ENCODE peak calls at places on chromosomes 2 and 18, in seven cellular contexts. K, J, F, X, R, C and B are unnamed samples.

GRCh38 chr2:238700506-238701050 is 147.3 kb upstream of the TWIST2 start:
- DNase-seq in J (no peak), F (no peak), C (no peak), R (no peak), K (no peak), X (no peak), B (no peak)

GRCh38 chr2:183243760-183244159 is 119.5 kb downstream of the NUP35 start:
- DNase-seq in X (no peak), F (no peak), C (no peak), K (no peak), J (no peak), R (no peak), B (no peak)

GRCh38 chr2:230888824-230889400 is 24.2 kb downstream of the ITM2C start:
- DNase-seq in X (no peak), K (no peak), F (no peak), J (no peak), R (no peak), C (no peak), B (no peak)

GRCh38 chr2:98297817-98298684 is 48.2 kb upstream of the CNGA3 start:
- DNase-seq in R (no peak), K (no peak), C (no peak), X (no peak), F (peak; percentile 18), J (no peak), B (no peak)

GRCh38 chr2:204205548-204205947 is 269.0 kb downstream of the ICOS start:
- DNase-seq in C (no peak), K (no peak), F (no peak), J (no peak), R (no peak), X (no peak), B (no peak)

GRCh38 chr18:48860276-48861180 is 90.2 kb downstream of the SMAD7 start:
- DNase-seq in C (no peak), F (no peak), K (no peak), R (peak; percentile 76), X (no peak), J (no peak), B (no peak)

GRCh38 chr2:240685771-240686371 is 3.2 kb upstream of the AQP12B start:
- DNase-seq in J (peak; percentile 7), F (no peak), X (no peak), C (no peak), K (no peak), R (peak; percentile 36), B (no peak)

GRCh38 chr2:240229603-240230423 is 89.4 kb upstream of the OTOS start:
- DNase-seq in X (no peak), F (no peak), K (no peak), C (no peak), J (no peak), R (no peak), B (no peak)

GRCh38 chr2:130963849-130964793 is 127.4 kb downstream of the ARHGEF4 start:
- DNase-seq in R (peak; percentile 82), J (peak; percentile 35), X (no peak), F (no peak), C (no peak), K (peak; percentile 66), B (no peak)

GRCh38 chr2:23602113-23602512 is 217.1 kb downstream of the KLHL29 start:
- DNase-seq in X (no peak), K (peak; percentile 53), C (no peak), R (no peak), J (no peak), F (no peak), B (no peak)

GRCh38 chr2:84257871-84258270 is 201.2 kb downstream of the SUCLG1 start:
- DNase-seq in J (no peak), X (no peak), K (peak; percentile 21), F (peak; percentile 42), C (no peak), R (no peak), B (no peak)

GRCh38 chr2:231190531-231191197 is 7.8 kb upstream of the ARMC9 start:
- DNase-seq in X (no peak), K (no peak), F (no peak), R (no peak), J (no peak), C (no peak), B (no peak)

GRCh38 chr18:3692691-3693090 is 242.7 kb downstream of the TGIF1 start:
- DNase-seq in C (no peak), R (no peak), J (no peak), F (no peak), K (no peak), X (no peak), B (no peak)

GRCh38 chr2:23596316-23596885 is 211.4 kb downstream of the KLHL29 start:
- DNase-seq in F (no peak), R (no peak), C (no peak), J (no peak), X (no peak), K (no peak), B (no peak)

GRCh38 chr2:120912101-120912985 is 176.7 kb downstream of the GLI2 start:
- DNase-seq in K (peak; percentile 96), X (peak; percentile 18), F (no peak), C (no peak), R (no peak), J (peak; percentile 75), B (no peak)

DNA sequence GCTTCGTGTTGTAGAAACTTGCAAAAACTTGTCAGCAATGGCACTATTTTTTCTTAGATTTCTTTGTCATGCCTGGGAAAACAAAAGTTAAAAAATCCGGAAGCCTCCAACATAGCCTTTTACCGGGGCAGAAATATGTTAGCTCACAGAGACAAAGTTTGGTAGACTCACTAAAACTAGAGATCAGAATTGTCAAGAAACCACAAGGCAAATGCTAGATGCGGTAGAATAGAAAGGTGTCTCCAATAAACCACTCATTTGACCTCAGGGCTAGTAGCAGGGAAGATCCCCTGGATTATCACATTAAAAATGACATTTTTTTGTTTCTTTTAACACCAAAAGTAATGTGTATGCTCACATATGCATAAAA is 417 bp downstream of the CASP10 start:
- DNase-seq in J (no peak), F (no peak), C (no peak), R (no peak), X (no peak), K (no peak), B (no peak)
- TF ChIP-seq REST in J (no peak), F (no peak), C (no peak), R (no peak), X (no peak), K (no peak), B (no peak)

DNA sequence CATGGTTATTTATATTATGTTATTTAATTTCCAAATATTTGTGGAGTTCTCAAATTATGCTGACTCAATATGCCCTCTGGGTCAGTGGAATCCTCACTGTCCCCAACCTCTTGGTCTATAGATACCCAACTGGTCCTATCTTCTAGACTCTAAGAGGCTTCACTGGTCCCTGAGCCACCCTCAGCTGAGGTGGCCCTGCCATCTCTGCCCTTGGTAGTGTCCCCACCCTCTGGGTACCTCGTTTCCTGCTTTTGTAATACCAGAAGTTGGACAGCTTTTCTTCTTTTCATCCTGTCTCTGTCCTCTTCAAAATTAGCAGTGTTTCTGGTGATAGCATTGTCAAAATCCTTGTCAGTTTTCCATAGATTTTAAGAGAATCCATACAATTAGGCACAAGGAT is 11.9 kb downstream of the ZSCAN30 start:
- DNase-seq in R (no peak), J (no peak), K (no peak), F (no peak), C (no peak), X (no peak), B (no peak)
- H3K9me3 ChIP-seq in R (no peaks in the 10 kb centered on the region), J (no peaks in the 10 kb centered on the region), K (peaks cover 18% of the 10 kb centered on the region), F (no peaks in the 10 kb centered on the region), C (peaks cover 2% of the 10 kb centered on the region), X (no peaks in the 10 kb centered on the region), B (peaks cover 29% of the 10 kb centered on the region)

GRCh38 chr2:25400576-25401241 is 59.0 kb upstream of the DNMT3A start:
- DNase-seq in J (no peak), C (no peak), X (no peak), R (no peak), F (no peak), K (no peak), B (no peak)
- TF ChIP-seq REST in J (no peak), C (no peak), X (no peak), R (no peak), F (no peak), K (no peak), B (no peak)

DNA sequence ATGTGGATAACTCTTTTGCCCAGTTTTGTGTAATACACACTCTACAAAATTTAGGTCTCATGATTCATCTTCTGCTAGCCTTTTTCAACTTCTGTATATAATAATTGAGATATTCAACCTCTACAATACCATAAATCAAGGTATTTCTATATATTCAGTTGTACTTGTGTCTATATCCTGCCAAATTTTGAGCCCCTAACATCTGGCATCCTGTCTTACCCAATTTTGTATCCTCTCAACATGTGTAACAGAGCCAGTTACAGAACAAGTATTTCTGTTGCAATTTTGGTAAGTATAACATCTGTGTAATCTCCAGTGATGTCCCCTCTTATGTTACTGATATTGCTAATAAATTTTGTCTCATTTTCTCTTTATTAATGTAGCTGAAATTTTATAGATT is 145.8 kb downstream of the TRIB2 start:
- DNase-seq in K (no peak), R (no peak), C (no peak), J (no peak), F (no peak), X (no peak), B (no peak)
- H3K9me3 ChIP-seq in K (peaks cover 3% of the 10 kb centered on the region), R (peaks cover 20% of the 10 kb centered on the region), C (peaks cover 2% of the 10 kb centered on the region), J (peaks cover 2% of the 10 kb centered on the region), F (peaks cover 94% of the 10 kb centered on the region), X (peaks cover 8% of the 10 kb centered on the region), B (peaks cover 8% of the 10 kb centered on the region)

GRCh38 chr2:1366546-1367134 is 46.6 kb upstream of the TPO start:
- DNase-seq in K (no peak), F (no peak), J (no peak), X (no peak), C (no peak), R (peak; percentile 59), B (no peak)
- TF ChIP-seq REST in K (no peak), F (no peak), J (no peak), X (no peak), C (no peak), R (no peak), B (no peak)

GRCh38 chr2:234032301-234032856 is 18.1 kb upstream of the SPP2 start:
- DNase-seq in X (no peak), F (no peak), R (no peak), J (no peak), C (no peak), K (peak; percentile 37), B (no peak)

GRCh38 chr2:234033885-234034284 is 16.6 kb upstream of the SPP2 start:
- DNase-seq in C (no peak), K (no peak), X (no peak), F (no peak), J (no peak), R (no peak), B (no peak)

GRCh38 chr2:234029150-234029733 is 21.3 kb upstream of the SPP2 start:
- DNase-seq in F (no peak), K (peak; percentile 79), R (no peak), J (no peak), X (no peak), C (no peak), B (no peak)

GRCh38 chr2:234033174-234033573 is 17.3 kb upstream of the SPP2 start:
- DNase-seq in R (no peak), C (no peak), F (no peak), J (no peak), X (no peak), K (no peak), B (no peak)

GRCh38 chr2:234031207-234031606 is 19.3 kb upstream of the SPP2 start:
- DNase-seq in X (no peak), F (no peak), J (no peak), R (no peak), K (no peak), C (no peak), B (no peak)
- H3K9me3 ChIP-seq in X (no peaks in the 10 kb centered on the region), F (peaks cover 8% of the 10 kb centered on the region), J (no peaks in the 10 kb centered on the region), R (peaks cover 4% of the 10 kb centered on the region), K (peaks cover 43% of the 10 kb centered on the region), C (no peaks in the 10 kb centered on the region), B (peaks cover 12% of the 10 kb centered on the region)

GRCh38 chr2:217248312-217248935 is 388.6 kb upstream of the TNP1 start:
- DNase-seq in K (no peak), F (no peak), X (no peak), R (peak; percentile 74), C (peak; percentile 7), J (peak; percentile 10), B (no peak)
- TF ChIP-seq REST in K (no peak), F (no peak), X (no peak), R (no peak), C (no peak), J (no peak), B (no peak)